ENCODE peak calls at places on chromosomes 3 and 15, in nine cellular contexts. One of them, this sample, is unnamed.

GRCh38 chr15:100199711-100200286 is 142.0 kb downstream of the ADAMTS17 start:
- DNase-seq in transverse colon: no peak
- DNase-seq in activated naive CD4-positive, alpha-beta T cell treated with anti-CD3 and anti-CD28 coated beads, Interleukin-2, amount 50 U/mL, for 16 hours: no peak
- DNase-seq in CD4-positive, alpha-beta T cell: no peak
- DNase-seq in body of pancreas: no peak
- DNase-seq in B cell: no peak
- DNase-seq in choroid plexus epithelial cell: no peak
- DNase-seq in cardiac fibroblast: no peak
- DNase-seq in ovary: peak
- DNase-seq in this sample: no peak

GRCh38 chr3:83034806-83035703 is 1273.6 kb upstream of the GBE1 start:
- DNase-seq in body of pancreas: no peak
- DNase-seq in cardiac fibroblast: no peak
- DNase-seq in CD4-positive, alpha-beta T cell: no peak
- DNase-seq in activated naive CD4-positive, alpha-beta T cell treated with anti-CD3 and anti-CD28 coated beads, Interleukin-2, amount 50 U/mL, for 16 hours: no peak
- DNase-seq in transverse colon: no peak
- DNase-seq in choroid plexus epithelial cell: no peak
- DNase-seq in B cell: no peak
- DNase-seq in ovary: no peak
- DNase-seq in this sample: no peak

GRCh38 chr3:196662033-196662432 is 22.5 kb downstream of the NRROS start:
- DNase-seq in transverse colon: no peak
- DNase-seq in body of pancreas: no peak
- DNase-seq in B cell: no peak
- DNase-seq in cardiac fibroblast: no peak
- DNase-seq in CD4-positive, alpha-beta T cell: no peak
- DNase-seq in activated naive CD4-positive, alpha-beta T cell treated with anti-CD3 and anti-CD28 coated beads, Interleukin-2, amount 50 U/mL, for 16 hours: no peak
- DNase-seq in ovary: no peak
- DNase-seq in choroid plexus epithelial cell: no peak
- DNase-seq in this sample: no peak

GRCh38 chr3:76245622-76246021 is 460.3 kb upstream of the ZNF717 start:
- DNase-seq in cardiac fibroblast: no peak
- DNase-seq in choroid plexus epithelial cell: no peak
- DNase-seq in CD4-positive, alpha-beta T cell: no peak
- DNase-seq in body of pancreas: no peak
- DNase-seq in B cell: no peak
- DNase-seq in activated naive CD4-positive, alpha-beta T cell treated with anti-CD3 and anti-CD28 coated beads, Interleukin-2, amount 50 U/mL, for 16 hours: no peak
- DNase-seq in transverse colon: no peak
- DNase-seq in ovary: no peak
- DNase-seq in this sample: no peak

GRCh38 chr15:75349851-75350588 is 3.2 kb downstream of the NEIL1 start:
- DNase-seq in ovary: peak
- DNase-seq in body of pancreas: no peak
- DNase-seq in choroid plexus epithelial cell: no peak
- DNase-seq in activated naive CD4-positive, alpha-beta T cell treated with anti-CD3 and anti-CD28 coated beads, Interleukin-2, amount 50 U/mL, for 16 hours: peak
- DNase-seq in CD4-positive, alpha-beta T cell: peak
- DNase-seq in B cell: peak
- DNase-seq in transverse colon: peak
- DNase-seq in cardiac fibroblast: no peak
- DNase-seq in this sample: no peak

GRCh38 chr3:12935023-12935860 is 93.9 kb upstream of the RPL32 start:
- DNase-seq in B cell: no peak
- DNase-seq in activated naive CD4-positive, alpha-beta T cell treated with anti-CD3 and anti-CD28 coated beads, Interleukin-2, amount 50 U/mL, for 16 hours: no peak
- DNase-seq in body of pancreas: no peak
- DNase-seq in ovary: no peak
- DNase-seq in transverse colon: no peak
- DNase-seq in choroid plexus epithelial cell: no peak
- DNase-seq in cardiac fibroblast: no peak
- DNase-seq in CD4-positive, alpha-beta T cell: no peak
- DNase-seq in this sample: no peak

GRCh38 chr15:96460106-96460505 is 129.6 kb downstream of the NR2F2 start:
- DNase-seq in ovary: no peak
- DNase-seq in CD4-positive, alpha-beta T cell: no peak
- DNase-seq in choroid plexus epithelial cell: no peak
- DNase-seq in transverse colon: no peak
- DNase-seq in activated naive CD4-positive, alpha-beta T cell treated with anti-CD3 and anti-CD28 coated beads, Interleukin-2, amount 50 U/mL, for 16 hours: no peak
- DNase-seq in body of pancreas: no peak
- DNase-seq in B cell: no peak
- DNase-seq in cardiac fibroblast: no peak
- DNase-seq in this sample: no peak

GRCh38 chr3:150840733-150841515 is 64.3 kb downstream of the MINDY4B start:
- DNase-seq in activated naive CD4-positive, alpha-beta T cell treated with anti-CD3 and anti-CD28 coated beads, Interleukin-2, amount 50 U/mL, for 16 hours: no peak
- DNase-seq in ovary: no peak
- DNase-seq in choroid plexus epithelial cell: no peak
- DNase-seq in CD4-positive, alpha-beta T cell: no peak
- DNase-seq in B cell: no peak
- DNase-seq in body of pancreas: no peak
- DNase-seq in transverse colon: no peak
- DNase-seq in cardiac fibroblast: no peak
- DNase-seq in this sample: no peak

GRCh38 chr3:22121068-22121706 is 370.2 kb upstream of the ZNF385D start:
- DNase-seq in cardiac fibroblast: no peak
- DNase-seq in transverse colon: no peak
- DNase-seq in choroid plexus epithelial cell: no peak
- DNase-seq in B cell: no peak
- DNase-seq in body of pancreas: no peak
- DNase-seq in CD4-positive, alpha-beta T cell: no peak
- DNase-seq in activated naive CD4-positive, alpha-beta T cell treated with anti-CD3 and anti-CD28 coated beads, Interleukin-2, amount 50 U/mL, for 16 hours: no peak
- DNase-seq in ovary: no peak
- DNase-seq in this sample: no peak

GRCh38 chr3:59879033-59879655 is 829.3 kb upstream of the CFAP20DC start:
- DNase-seq in B cell: no peak
- DNase-seq in activated naive CD4-positive, alpha-beta T cell treated with anti-CD3 and anti-CD28 coated beads, Interleukin-2, amount 50 U/mL, for 16 hours: no peak
- DNase-seq in ovary: no peak
- DNase-seq in transverse colon: no peak
- DNase-seq in body of pancreas: no peak
- DNase-seq in choroid plexus epithelial cell: no peak
- DNase-seq in cardiac fibroblast: no peak
- DNase-seq in CD4-positive, alpha-beta T cell: no peak
- DNase-seq in this sample: no peak

GRCh38 chr15:36501063-36501678 is 78.3 kb upstream of the CDIN1 start:
- DNase-seq in B cell: peak
- DNase-seq in body of pancreas: peak
- DNase-seq in transverse colon: no peak
- DNase-seq in choroid plexus epithelial cell: peak
- DNase-seq in cardiac fibroblast: peak
- DNase-seq in ovary: no peak
- DNase-seq in activated naive CD4-positive, alpha-beta T cell treated with anti-CD3 and anti-CD28 coated beads, Interleukin-2, amount 50 U/mL, for 16 hours: no peak
- DNase-seq in CD4-positive, alpha-beta T cell: no peak
- DNase-seq in this sample: peak

GRCh38 chr3:136778865-136779264 is 26.7 kb upstream of the STAG1 start:
- DNase-seq in activated naive CD4-positive, alpha-beta T cell treated with anti-CD3 and anti-CD28 coated beads, Interleukin-2, amount 50 U/mL, for 16 hours: no peak
- DNase-seq in B cell: no peak
- DNase-seq in ovary: no peak
- DNase-seq in cardiac fibroblast: peak
- DNase-seq in body of pancreas: no peak
- DNase-seq in CD4-positive, alpha-beta T cell: no peak
- DNase-seq in choroid plexus epithelial cell: peak
- DNase-seq in transverse colon: no peak
- DNase-seq in this sample: peak

GRCh38 chr15:74780523-74780982 is 1.3 kb upstream of the CSK start:
- DNase-seq in activated naive CD4-positive, alpha-beta T cell treated with anti-CD3 and anti-CD28 coated beads, Interleukin-2, amount 50 U/mL, for 16 hours: no peak
- DNase-seq in B cell: no peak
- DNase-seq in cardiac fibroblast: no peak
- DNase-seq in body of pancreas: no peak
- DNase-seq in choroid plexus epithelial cell: no peak
- DNase-seq in CD4-positive, alpha-beta T cell: no peak
- DNase-seq in transverse colon: no peak
- DNase-seq in ovary: no peak
- DNase-seq in this sample: no peak

GRCh38 chr3:45915518-45916231 is 27.6 kb upstream of the CXCR6 start:
- DNase-seq in choroid plexus epithelial cell: peak
- DNase-seq in transverse colon: peak
- DNase-seq in body of pancreas: no peak
- DNase-seq in activated naive CD4-positive, alpha-beta T cell treated with anti-CD3 and anti-CD28 coated beads, Interleukin-2, amount 50 U/mL, for 16 hours: peak
- DNase-seq in B cell: no peak
- DNase-seq in ovary: no peak
- DNase-seq in CD4-positive, alpha-beta T cell: peak
- DNase-seq in cardiac fibroblast: peak
- DNase-seq in this sample: peak

GRCh38 chr15:47673343-47673761 is 44.0 kb upstream of the SEMA6D start:
- DNase-seq in B cell: no peak
- DNase-seq in choroid plexus epithelial cell: peak
- DNase-seq in ovary: no peak
- DNase-seq in cardiac fibroblast: peak
- DNase-seq in body of pancreas: no peak
- DNase-seq in CD4-positive, alpha-beta T cell: no peak
- DNase-seq in activated naive CD4-positive, alpha-beta T cell treated with anti-CD3 and anti-CD28 coated beads, Interleukin-2, amount 50 U/mL, for 16 hours: no peak
- DNase-seq in transverse colon: no peak
- DNase-seq in this sample: peak

GRCh38 chr3:184795493-184796198 is 16.3 kb upstream of the VPS8 start:
- DNase-seq in transverse colon: no peak
- DNase-seq in B cell: no peak
- DNase-seq in cardiac fibroblast: no peak
- DNase-seq in choroid plexus epithelial cell: no peak
- DNase-seq in CD4-positive, alpha-beta T cell: no peak
- DNase-seq in activated naive CD4-positive, alpha-beta T cell treated with anti-CD3 and anti-CD28 coated beads, Interleukin-2, amount 50 U/mL, for 16 hours: no peak
- DNase-seq in ovary: no peak
- DNase-seq in body of pancreas: no peak
- DNase-seq in this sample: no peak

GRCh38 chr15:79922512-79923067 is 25.8 kb upstream of the MTHFS start:
- DNase-seq in ovary: no peak
- DNase-seq in choroid plexus epithelial cell: peak
- DNase-seq in cardiac fibroblast: no peak
- DNase-seq in activated naive CD4-positive, alpha-beta T cell treated with anti-CD3 and anti-CD28 coated beads, Interleukin-2, amount 50 U/mL, for 16 hours: no peak
- DNase-seq in B cell: no peak
- DNase-seq in body of pancreas: no peak
- DNase-seq in CD4-positive, alpha-beta T cell: no peak
- DNase-seq in transverse colon: no peak
- DNase-seq in this sample: no peak

This sample was measured in cardiac muscle cell.